ENCODE peak calls at places on chromosomes 5 and 9, in five cellular contexts. N is uterus, B is left ventricle myocardium inferior, M is colonic mucosa, O is breast epithelium. Y is an unnamed sample.

GRCh38 chr5:50301756-50302155 is 139.3 kb downstream of the EMB start:
- DNase-seq in B (no peak), M (no peak), N (no peak), O (no peak), Y (no peak)

GRCh38 chr5:65871182-65871581 is 55.2 kb upstream of the ERBIN start:
- DNase-seq in B (no peak), M (no peak), O (no peak), N (no peak), Y (no peak)

GRCh38 chr9:34200092-34200491 is 21.2 kb downstream of the UBAP1 start:
- DNase-seq in B (no peak), N (no peak), O (no peak), M (no peak), Y (no peak)

GRCh38 chr9:70081120-70081495 is 37.5 kb downstream of the MAMDC2 start:
- DNase-seq in M (no peak), N (peak; percentile 69), B (no peak), O (no peak), Y (no peak)

GRCh38 chr9:33524431-33524947 is 438 bp downstream of the ANKRD18B start:
- DNase-seq in O (no peak), N (no peak), B (no peak), M (no peak), Y (no peak)

GRCh38 chr5:14321936-14322335 is 178.8 kb downstream of the TRIO start:
- DNase-seq in B (no peak), O (no peak), M (no peak), N (no peak), Y (no peak)

GRCh38 chr5:113166710-113167366 is 190.2 kb downstream of the DCP2 start:
- DNase-seq in B (no peak), M (no peak), O (no peak), N (no peak), Y (no peak)

GRCh38 chr5:177378884-177379883 is 5.0 kb upstream of the SLC34A1 start:
- DNase-seq in B (no peak), M (no peak), O (no peak), N (no peak), Y (peak; percentile 17)

GRCh38 chr9:23543420-23543819 is 282.6 kb downstream of the ELAVL2 start:
- DNase-seq in B (no peak), M (no peak), O (no peak), N (no peak), Y (no peak)

GRCh38 chr9:2126331-2126789 is 111.2 kb downstream of the SMARCA2 start:
- DNase-seq in N (peak; percentile 61), O (no peak), M (peak; percentile 22), B (no peak), Y (no peak)

GRCh38 chr5:169637856-169638190 is 748 bp downstream of the DOCK2 start:
- DNase-seq in O (no peak), N (no peak), B (peak; percentile 25), M (peak; percentile 43), Y (no peak)

GRCh38 chr9:109143881-109144562 is 23.0 kb downstream of the FRRS1L start:
- DNase-seq in B (no peak), M (no peak), N (no peak), O (no peak), Y (no peak)

GRCh38 chr9:93962041-93962440 is 6.9 kb upstream of the BARX1 start:
- DNase-seq in N (no peak), O (no peak), B (no peak), M (no peak), Y (no peak)

GRCh38 chr5:88674262-88675158 is 208.5 kb downstream of the MEF2C start:
- DNase-seq in M (no peak), B (no peak), N (no peak), O (no peak), Y (no peak)

GRCh38 chr5:158351485-158352140 is 492.7 kb upstream of the CLINT1 start:
- DNase-seq in O (no peak), B (no peak), M (no peak), N (no peak), Y (no peak)

GRCh38 chr5:131316026-131316425 is 52.2 kb downstream of the CDC42SE2 start:
- DNase-seq in O (no peak), B (no peak), M (no peak), N (no peak), Y (no peak)

GRCh38 chr5:90338712-90339372 is 70.7 kb downstream of the CETN3 start:
- DNase-seq in O (no peak), B (no peak), N (no peak), M (no peak), Y (no peak)

GRCh38 chr5:159826351-159827222 is 89.7 kb upstream of the ADRA1B start:
- DNase-seq in O (no peak), N (no peak), B (no peak), M (no peak), Y (no peak)

GRCh38 chr5:119321569-119322311 is 34.1 kb upstream of the TNFAIP8 start:
- DNase-seq in B (no peak), N (no peak), M (no peak), O (no peak), Y (no peak)
- H3K27ac ChIP-seq in B (no peak overlapping the region), N (no peak overlapping the region), M (no peak overlapping the region), O (no peak overlapping the region), Y (no peak overlapping the region)

DNA sequence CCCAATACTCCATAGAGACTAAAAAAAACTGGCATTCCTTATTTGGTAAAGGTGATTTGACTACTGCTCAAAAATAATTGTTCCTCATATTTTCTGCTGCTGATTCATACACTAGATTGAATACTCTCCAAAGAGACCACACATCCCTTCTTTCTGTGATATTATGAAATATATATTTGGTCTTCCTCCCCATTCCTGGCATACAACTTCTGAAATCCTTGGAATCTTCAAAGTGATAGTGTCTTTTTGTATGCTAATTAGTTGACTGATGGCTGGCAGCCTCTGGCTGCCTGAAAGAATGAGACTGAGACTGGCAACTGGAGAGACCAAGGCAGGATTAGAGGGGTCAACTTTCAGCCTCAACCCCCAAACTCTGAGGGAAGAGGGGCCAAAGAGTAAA is 348.0 kb upstream of the RFX3 start:
- DNase-seq in B (no peak), O (no peak), M (no peak), N (no peak), Y (no peak)
- H3K27ac ChIP-seq in B (no peak overlapping the region), O (no peak overlapping the region), M (no peak overlapping the region), N (no peak overlapping the region), Y (no peak overlapping the region)

GRCh38 chr5:132774896-132775295 is 2.1 kb downstream of the SEPTIN8 start:
- DNase-seq in B (no peak), O (no peak), N (no peak), M (peak; percentile 68), Y (no peak)
- H3K27ac ChIP-seq in B (peak overlapping the region; percentile 90), O (peak overlapping the region; percentile 14), N (no peak overlapping the region), M (no peak overlapping the region), Y (peak overlapping the region; percentile 31)

DNA sequence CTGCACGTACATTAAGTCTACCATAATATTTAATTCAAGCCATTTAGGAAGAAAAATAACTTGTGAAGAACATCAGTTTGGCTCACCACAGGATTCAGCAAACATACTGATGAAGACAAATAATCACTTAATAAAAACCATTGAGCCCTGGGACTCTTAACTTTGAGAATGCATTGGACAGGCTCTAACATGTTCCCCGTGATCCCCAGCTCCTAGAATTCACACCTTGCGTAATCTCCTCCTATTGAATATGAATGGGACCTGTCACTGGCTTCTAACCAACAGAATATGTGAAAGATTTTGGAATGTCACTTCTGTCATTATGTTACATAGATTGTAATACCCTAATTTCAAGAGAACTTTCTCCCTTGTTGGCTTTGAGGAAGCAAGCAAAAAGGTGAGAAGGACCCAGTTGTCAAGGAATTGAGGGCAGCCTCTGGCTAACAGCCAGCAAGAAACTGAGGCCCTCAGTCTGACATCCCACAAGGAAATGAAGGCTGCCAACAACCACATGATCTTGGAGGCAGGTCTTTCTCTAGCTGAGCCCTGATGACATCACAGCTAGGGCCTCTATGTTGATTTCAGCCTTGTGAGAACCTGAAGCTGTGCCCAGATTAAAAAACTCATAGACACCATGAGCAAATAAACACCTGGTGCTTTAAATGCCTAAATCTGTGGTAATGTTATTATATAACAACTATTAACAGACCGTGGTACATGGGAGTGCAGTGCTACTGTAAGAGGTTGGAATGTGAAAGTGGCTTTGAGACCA is 433.2 kb downstream of the SEMA5A start:
- DNase-seq in B (no peak), N (no peak), M (no peak), O (no peak), Y (no peak)
- H3K27ac ChIP-seq in B (no peak overlapping the region), N (no peak overlapping the region), M (no peak overlapping the region), O (no peak overlapping the region), Y (no peak overlapping the region)

GRCh38 chr5:67166460-67166871 is 30.1 kb downstream of the CD180 start:
- DNase-seq in O (peak; percentile 48), N (no peak), M (peak; percentile 75), B (peak; percentile 58), Y (no peak)

GRCh38 chr5:67163231-67163756 is 33.3 kb downstream of the CD180 start:
- DNase-seq in M (no peak), N (no peak), O (no peak), B (no peak), Y (no peak)

GRCh38 chr5:67165524-67166459 is 30.8 kb downstream of the CD180 start:
- DNase-seq in B (peak; percentile 86), O (peak; percentile 75), M (peak; percentile 91), N (peak; percentile 74), Y (peak; percentile 60)

GRCh38 chr5:67163863-67164595 is 32.6 kb downstream of the CD180 start:
- DNase-seq in M (no peak), N (no peak), O (no peak), B (no peak), Y (no peak)

DNA sequence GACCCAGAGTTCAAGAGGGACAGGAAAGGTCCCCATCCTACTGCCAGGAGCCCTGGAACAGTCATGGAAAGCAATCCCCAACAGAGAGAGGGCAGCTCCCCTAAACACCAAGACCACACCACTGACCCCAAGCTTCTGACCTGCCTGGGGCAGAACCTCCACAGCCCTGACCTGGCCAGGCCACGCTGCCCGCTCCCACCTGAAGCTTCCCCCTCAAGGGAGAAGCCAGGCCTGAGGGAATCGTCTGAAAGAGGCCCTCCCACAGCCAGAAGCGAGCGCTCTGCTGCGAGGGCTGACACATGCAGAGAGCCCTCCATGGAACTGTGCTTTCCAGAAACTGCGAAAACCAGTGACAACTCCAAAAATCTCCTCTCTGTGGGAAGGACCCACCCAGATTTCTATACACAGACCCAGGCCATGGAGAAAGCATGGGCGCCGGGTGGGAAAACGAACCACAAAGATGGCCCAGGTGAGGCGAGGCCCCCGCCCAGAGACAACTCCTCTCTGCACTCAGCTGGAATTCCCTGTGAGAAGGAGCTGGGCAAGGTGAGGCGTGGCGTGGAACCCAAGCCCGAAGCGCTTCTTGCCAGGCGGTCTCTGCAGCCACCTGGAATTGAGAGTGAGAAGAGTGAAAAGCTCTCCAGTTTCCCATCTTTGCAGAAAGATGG is 31.6 kb downstream of the CD180 start:
- DNase-seq in N (no peak), B (no peak), O (no peak), M (no peak), Y (no peak)
- H3K27ac ChIP-seq in N (no peak overlapping the region), B (peak overlapping the region; percentile 87), O (peak overlapping the region; percentile 90), M (no peak overlapping the region), Y (no peak overlapping the region)

DNA sequence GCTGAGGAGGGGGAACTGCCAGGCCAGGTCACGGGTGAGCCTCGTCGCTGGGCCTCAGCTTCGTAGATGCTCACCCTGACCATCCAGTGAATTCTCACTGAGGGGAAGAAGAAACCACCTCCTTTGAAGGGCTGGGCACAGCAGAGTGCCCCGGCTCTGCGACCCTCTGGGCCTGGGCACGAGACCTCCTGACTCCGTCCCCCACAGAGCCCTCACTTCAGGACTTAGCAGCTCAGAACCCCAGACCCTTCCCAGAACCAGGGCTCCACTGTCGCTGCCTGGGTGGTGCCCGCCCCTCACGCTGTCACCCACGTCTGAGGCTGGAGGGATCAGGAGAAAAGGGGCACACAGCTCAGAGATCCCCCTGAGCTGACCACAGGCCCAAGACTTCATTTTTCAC is 34.3 kb upstream of the TMEM250 start:
- DNase-seq in M (no peak), N (no peak), B (no peak), O (no peak), Y (no peak)
- H3K27ac ChIP-seq in M (no peak overlapping the region), N (no peak overlapping the region), B (no peak overlapping the region), O (no peak overlapping the region), Y (no peak overlapping the region)